ENCODE peak calls at places on chromosomes 4 and X, in five cellular contexts. W, J, L, S and K are unnamed samples.

GRCh38 chr4:42671431-42672194 is 14.7 kb upstream of the ATP8A1 start:
- DNase-seq in W (no peak), J (no peak), L (no peak), S (no peak), K (no peak)

GRCh38 chr4:188299161-188299560 is 159.9 kb downstream of the TRIML1 start:
- DNase-seq in W (no peak), J (peak; percentile 15), L (no peak), S (no peak), K (no peak)

GRCh38 chrX:135707880-135708279 is 5.6 kb upstream of the CT45A1 start:
- DNase-seq in W (peak; percentile 16), J (no peak), L (peak; percentile 79), S (no peak), K (peak; percentile 49)

GRCh38 chrX:72621163-72621562 is 48.5 kb upstream of the HDAC8 start:
- DNase-seq in W (no peak), J (no peak), L (no peak), S (no peak), K (no peak)

GRCh38 chr4:139552908-139553307 is 3.1 kb downstream of the SETD7 start:
- DNase-seq in W (no peak), J (no peak), L (no peak), S (no peak), K (no peak)

GRCh38 chr4:106676173-106676921 is 307.8 kb upstream of the GIMD1 start:
- DNase-seq in W (no peak), J (no peak), L (no peak), S (no peak), K (no peak)

GRCh38 chr4:77310931-77311330 is 153.9 kb downstream of the CCNG2 start:
- DNase-seq in W (no peak), J (no peak), L (no peak), S (no peak), K (no peak)

GRCh38 chr4:84877051-84877833 is 89.2 kb downstream of the WDFY3 start:
- DNase-seq in W (no peak), J (no peak), L (no peak), S (no peak), K (no peak)

GRCh38 chr4:177442623-177443155 is 452 bp upstream of the AGA start:
- DNase-seq in W (no peak), J (no peak), L (no peak), S (peak; percentile 38), K (no peak)

GRCh38 chr4:74546020-74546419 is 101.1 kb downstream of the AREG start:
- DNase-seq in W (no peak), J (no peak), L (no peak), S (no peak), K (no peak)

GRCh38 chr4:29307256-29307655 is 1412.9 kb upstream of the PCDH7 start:
- DNase-seq in W (no peak), J (no peak), L (no peak), S (no peak), K (no peak)

GRCh38 chr4:174702974-174703478 is 126.0 kb downstream of the GLRA3 start:
- DNase-seq in W (no peak), J (no peak), L (no peak), S (no peak), K (no peak)

GRCh38 chr4:180913750-180914149 is 1329.5 kb upstream of the TENM3 start:
- DNase-seq in W (peak; percentile 12), J (peak; percentile 72), L (no peak), S (no peak), K (no peak)

GRCh38 chr4:7557447-7557846 is 122.7 kb upstream of the PSAPL1 start:
- DNase-seq in W (no peak), J (peak; percentile 82), L (no peak), S (no peak), K (no peak)

GRCh38 chr4:2006956-2007653 is 1.7 kb downstream of the NELFA start:
- DNase-seq in W (no peak), J (no peak), L (no peak), S (no peak), K (no peak)

GRCh38 chrX:109839694-109840358 is 106.8 kb upstream of the ACSL4 start:
- DNase-seq in W (peak; percentile 10), J (no peak), L (peak; percentile 57), S (no peak), K (peak; percentile 44)

GRCh38 chr4:13541720-13542576 is 2.4 kb downstream of the NKX3-2 start:
- DNase-seq in W (no peak), J (no peak), L (no peak), S (no peak), K (peak; percentile 83)

GRCh38 chr4:174406416-174406815 is 115.9 kb downstream of the HPGD start:
- DNase-seq in W (no peak), J (no peak), L (no peak), S (no peak), K (no peak)

GRCh38 chr4:118767109-118767508 is 68.8 kb downstream of the SEC24D start:
- DNase-seq in W (no peak), J (no peak), L (peak; percentile 79), S (no peak), K (no peak)

GRCh38 chr4:98758182-98758581 is 99.8 kb upstream of the TSPAN5 start:
- DNase-seq in W (no peak), J (no peak), L (no peak), S (no peak), K (no peak)

GRCh38 chrX:25427873-25428555 is 412.2 kb upstream of the ARX start:
- DNase-seq in W (no peak), J (no peak), L (no peak), S (no peak), K (peak; percentile 66)

GRCh38 chrX:123835661-123836371 is 24.0 kb upstream of the XIAP start:
- DNase-seq in W (peak; percentile 59), J (peak; percentile 70), L (no peak), S (no peak), K (no peak)

GRCh38 chr4:129092636-129093172 is 635 bp downstream of the SCLT1 start:
- DNase-seq in W (no peak), J (peak; percentile 28), L (no peak), S (no peak), K (no peak)

GRCh38 chr4:137677851-137678250 is 145.6 kb upstream of the PCDH18 start:
- DNase-seq in W (no peak), J (peak; percentile 85), L (no peak), S (no peak), K (no peak)

GRCh38 chr4:138870739-138871633 is 144.6 kb upstream of the NOCT start:
- DNase-seq in W (peak; percentile 65), J (peak; percentile 78), L (peak; percentile 59), S (peak; percentile 7), K (peak; percentile 41)

GRCh38 chrX:110003167-110004156 is 548 bp downstream of the TMEM164 start:
- DNase-seq in W (no peak), J (no peak), L (peak; percentile 21), S (no peak), K (no peak)

GRCh38 chrX:3599787-3600465 is 113.5 kb downstream of the PRKX start:
- DNase-seq in W (no peak), J (no peak), L (no peak), S (no peak), K (no peak)

GRCh38 chrX:25025615-25026014 is 9.8 kb upstream of the ARX start:
- DNase-seq in W (no peak), J (no peak), L (no peak), S (no peak), K (no peak)

GRCh38 chrX:70907900-70908299 is 611 bp downstream of the TEX11 start:
- DNase-seq in W (no peak), J (no peak), L (no peak), S (no peak), K (no peak)

GRCh38 chrX:47133493-47133892 is 11.0 kb downstream of the NDUFB11 start:
- DNase-seq in W (no peak), J (no peak), L (no peak), S (no peak), K (no peak)

GRCh38 chrX:1591863-1592127 is 391 bp downstream of the AKAP17A start:
- DNase-seq in W (no peak), J (no peak), L (peak; percentile 33), S (no peak), K (no peak)

GRCh38 chrX:152853986-152854385 is 23.1 kb downstream of the NSDHL start:
- DNase-seq in W (no peak), J (no peak), L (no peak), S (no peak), K (no peak)
- H2AFZ ChIP-seq in W (no peak overlapping the region), J (no peak overlapping the region), L (no peak overlapping the region), S (no peak overlapping the region), K (no peak overlapping the region)

DNA sequence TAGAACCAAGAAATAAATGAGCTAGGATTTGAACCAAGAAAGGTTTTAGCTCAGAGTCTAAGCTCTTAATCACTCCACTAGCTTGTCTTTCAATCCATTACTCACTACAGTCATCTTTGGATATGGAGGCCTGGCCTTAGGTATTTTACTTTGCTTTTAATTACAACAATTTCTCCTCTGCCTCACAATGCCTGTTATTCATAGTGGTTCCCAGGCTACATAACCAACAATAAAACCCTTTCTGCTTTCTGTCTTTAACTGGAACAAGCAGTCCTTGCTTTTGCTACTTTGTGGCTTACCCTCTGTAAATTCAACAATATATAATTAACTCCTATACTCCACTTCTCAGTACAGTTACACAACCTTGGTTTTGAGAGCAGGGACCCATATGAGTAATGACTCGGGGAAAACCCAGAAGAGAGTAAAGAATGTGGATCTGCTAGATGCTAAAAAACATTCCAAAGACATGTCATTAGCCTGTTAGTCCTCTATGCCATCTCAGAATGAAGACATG is 94.7 kb upstream of the NAP1L5 start:
- DNase-seq in W (no peak), J (peak; percentile 86), L (no peak), S (peak; percentile 16), K (no peak)
- TF ChIP-seq CEBPB in W (no peak), J (peak; percentile 88), L (no peak), S (no peak), K (no peak)

GRCh38 chr4:176241703-176242102 is 27.3 kb downstream of the ASB5 start:
- DNase-seq in W (no peak), J (no peak), L (no peak), S (no peak), K (no peak)

GRCh38 chr4:176236909-176237308 is 32.1 kb downstream of the ASB5 start:
- DNase-seq in W (no peak), J (peak; percentile 80), L (no peak), S (no peak), K (no peak)

GRCh38 chr4:176238157-176238608 is 30.8 kb downstream of the ASB5 start:
- DNase-seq in W (no peak), J (peak; percentile 87), L (no peak), S (no peak), K (no peak)

GRCh38 chr4:176238819-176239218 is 30.2 kb downstream of the ASB5 start:
- DNase-seq in W (no peak), J (peak; percentile 46), L (no peak), S (no peak), K (no peak)

DNA sequence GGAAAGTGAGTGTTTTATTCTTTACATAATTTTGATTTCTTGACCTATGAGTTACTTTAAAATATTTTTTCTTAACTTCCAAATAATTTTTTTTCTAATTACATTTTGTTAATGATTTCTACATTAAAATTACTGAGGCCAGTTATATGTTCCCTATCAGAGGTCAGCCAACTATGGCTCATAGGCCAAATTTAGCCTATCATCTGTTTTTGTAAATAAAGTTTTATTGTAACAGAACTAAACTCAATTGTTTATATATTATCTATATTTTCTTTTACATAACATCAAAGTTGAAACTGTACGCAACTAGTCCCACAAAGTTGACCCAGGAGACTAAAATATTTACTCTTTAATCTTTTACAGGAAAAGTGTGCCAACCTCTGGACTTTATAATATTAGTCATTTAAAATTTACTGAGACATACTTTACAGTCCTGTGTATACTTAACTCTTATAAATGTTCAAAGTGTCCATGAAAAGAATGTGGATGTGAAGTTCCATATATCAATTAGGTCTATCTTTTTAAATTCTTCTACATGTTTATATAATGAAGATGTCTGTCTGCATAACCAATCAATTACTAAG is 26.2 kb downstream of the ASB5 start:
- DNase-seq in W (no peak), J (no peak), L (no peak), S (no peak), K (no peak)
- H3K36me3 ChIP-seq in W (no peaks in the 10 kb centered on the region), J (no peaks in the 10 kb centered on the region), L (no peaks in the 10 kb centered on the region), S (no peaks in the 10 kb centered on the region), K (no peaks in the 10 kb centered on the region)

GRCh38 chr4:163810757-163811156 is 316.3 kb downstream of the TMA16 start:
- DNase-seq in W (no peak), J (no peak), L (no peak), S (peak; percentile 39), K (no peak)
- H2AFZ ChIP-seq in W (no peak overlapping the region), J (no peak overlapping the region), L (no peak overlapping the region), S (no peak overlapping the region), K (no peak overlapping the region)